ENCODE peak calls at places on chromosomes 2 and 18, in seven cellular contexts. One of them, this sample, is unnamed.

GRCh38 chr2:215712850-215713230 is 277.0 kb upstream of the FN1 start:
- DNase-seq in OCI-LY7: no peak
- DNase-seq in CD4-positive, alpha-beta T cell: no peak
- DNase-seq in progenitor cell of endocrine pancreas: no peak
- DNase-seq in suprapubic skin: no peak
- DNase-seq in A549: no peak
- DNase-seq in brain microvascular endothelial cell: no peak
- DNase-seq in this sample: no peak

GRCh38 chr2:196263181-196263747 is 91.9 kb upstream of the STK17B start:
- DNase-seq in A549: no peak
- DNase-seq in OCI-LY7: peak
- DNase-seq in suprapubic skin: no peak
- DNase-seq in brain microvascular endothelial cell: peak
- DNase-seq in progenitor cell of endocrine pancreas: no peak
- DNase-seq in CD4-positive, alpha-beta T cell: peak
- DNase-seq in this sample: no peak

GRCh38 chr2:57878573-57878910 is 168.1 kb upstream of the VRK2 start:
- DNase-seq in suprapubic skin: no peak
- DNase-seq in brain microvascular endothelial cell: no peak
- DNase-seq in OCI-LY7: no peak
- DNase-seq in progenitor cell of endocrine pancreas: no peak
- DNase-seq in A549: no peak
- DNase-seq in CD4-positive, alpha-beta T cell: no peak
- DNase-seq in this sample: no peak

GRCh38 chr2:231527955-231528635 is 2.1 kb downstream of the NMUR1 start:
- DNase-seq in suprapubic skin: no peak
- DNase-seq in A549: no peak
- DNase-seq in progenitor cell of endocrine pancreas: no peak
- DNase-seq in OCI-LY7: no peak
- DNase-seq in brain microvascular endothelial cell: no peak
- DNase-seq in CD4-positive, alpha-beta T cell: no peak
- DNase-seq in this sample: no peak

GRCh38 chr18:74488354-74488753 is 7.8 kb upstream of the CNDP2 start:
- DNase-seq in progenitor cell of endocrine pancreas: no peak
- DNase-seq in OCI-LY7: no peak
- DNase-seq in CD4-positive, alpha-beta T cell: no peak
- DNase-seq in A549: no peak
- DNase-seq in brain microvascular endothelial cell: no peak
- DNase-seq in suprapubic skin: no peak
- DNase-seq in this sample: no peak

GRCh38 chr2:18637196-18637595 is 47.8 kb upstream of the NT5C1B start:
- DNase-seq in OCI-LY7: no peak
- DNase-seq in CD4-positive, alpha-beta T cell: no peak
- DNase-seq in brain microvascular endothelial cell: no peak
- DNase-seq in A549: no peak
- DNase-seq in progenitor cell of endocrine pancreas: no peak
- DNase-seq in suprapubic skin: no peak
- DNase-seq in this sample: no peak

GRCh38 chr2:239742377-239742776 is 282.8 kb downstream of the NDUFA10 start:
- DNase-seq in CD4-positive, alpha-beta T cell: no peak
- DNase-seq in suprapubic skin: no peak
- DNase-seq in A549: no peak
- DNase-seq in brain microvascular endothelial cell: no peak
- DNase-seq in progenitor cell of endocrine pancreas: no peak
- DNase-seq in OCI-LY7: no peak
- DNase-seq in this sample: no peak

GRCh38 chr2:215624423-215624829 is 188.6 kb upstream of the FN1 start:
- DNase-seq in A549: no peak
- DNase-seq in brain microvascular endothelial cell: peak
- DNase-seq in suprapubic skin: no peak
- DNase-seq in progenitor cell of endocrine pancreas: no peak
- DNase-seq in OCI-LY7: no peak
- DNase-seq in CD4-positive, alpha-beta T cell: no peak
- DNase-seq in this sample: no peak

GRCh38 chr18:8847900-8848299 is 142.5 kb downstream of the MTCL1 start:
- DNase-seq in brain microvascular endothelial cell: no peak
- DNase-seq in suprapubic skin: no peak
- DNase-seq in A549: no peak
- DNase-seq in CD4-positive, alpha-beta T cell: no peak
- DNase-seq in progenitor cell of endocrine pancreas: no peak
- DNase-seq in OCI-LY7: no peak
- DNase-seq in this sample: no peak

GRCh38 chr18:23453657-23454011 is 547 bp downstream of the RIOK3 start:
- DNase-seq in A549: no peak
- DNase-seq in progenitor cell of endocrine pancreas: no peak
- DNase-seq in suprapubic skin: no peak
- DNase-seq in brain microvascular endothelial cell: peak
- DNase-seq in OCI-LY7: peak
- DNase-seq in CD4-positive, alpha-beta T cell: no peak
- DNase-seq in this sample: no peak

GRCh38 chr18:26655010-26655613 is 106.8 kb upstream of the KCTD1 start:
- DNase-seq in progenitor cell of endocrine pancreas: no peak
- DNase-seq in CD4-positive, alpha-beta T cell: no peak
- DNase-seq in suprapubic skin: no peak
- DNase-seq in OCI-LY7: no peak
- DNase-seq in A549: no peak
- DNase-seq in brain microvascular endothelial cell: no peak
- DNase-seq in this sample: no peak

GRCh38 chr2:143824796-143825195 is 695.1 kb downstream of the ZEB2 start:
- DNase-seq in OCI-LY7: no peak
- DNase-seq in brain microvascular endothelial cell: no peak
- DNase-seq in progenitor cell of endocrine pancreas: no peak
- DNase-seq in suprapubic skin: no peak
- DNase-seq in CD4-positive, alpha-beta T cell: no peak
- DNase-seq in A549: no peak
- DNase-seq in this sample: no peak

GRCh38 chr2:240346753-240347372 is 88.6 kb upstream of the GPC1 start:
- DNase-seq in A549: no peak
- DNase-seq in brain microvascular endothelial cell: no peak
- DNase-seq in suprapubic skin: peak
- DNase-seq in progenitor cell of endocrine pancreas: no peak
- DNase-seq in CD4-positive, alpha-beta T cell: no peak
- DNase-seq in OCI-LY7: no peak
- DNase-seq in this sample: no peak

GRCh38 chr18:23494992-23495391 is 8.3 kb upstream of the RMC1 start:
- DNase-seq in suprapubic skin: no peak
- DNase-seq in A549: no peak
- DNase-seq in progenitor cell of endocrine pancreas: no peak
- DNase-seq in brain microvascular endothelial cell: no peak
- DNase-seq in OCI-LY7: no peak
- DNase-seq in CD4-positive, alpha-beta T cell: no peak
- DNase-seq in this sample: no peak

GRCh38 chr2:134764164-134764563 is 45.4 kb upstream of the TMEM163 start:
- DNase-seq in A549: no peak
- DNase-seq in CD4-positive, alpha-beta T cell: no peak
- DNase-seq in OCI-LY7: no peak
- DNase-seq in progenitor cell of endocrine pancreas: no peak
- DNase-seq in brain microvascular endothelial cell: no peak
- DNase-seq in suprapubic skin: no peak
- DNase-seq in this sample: no peak

GRCh38 chr2:32849456-32850194 is 97.1 kb upstream of the LTBP1 start:
- DNase-seq in brain microvascular endothelial cell: no peak
- DNase-seq in suprapubic skin: no peak
- DNase-seq in OCI-LY7: no peak
- DNase-seq in progenitor cell of endocrine pancreas: no peak
- DNase-seq in CD4-positive, alpha-beta T cell: no peak
- DNase-seq in A549: no peak
- DNase-seq in this sample: no peak

GRCh38 chr2:170298115-170298514 is 120.2 kb downstream of the MYO3B start:
- DNase-seq in suprapubic skin: no peak
- DNase-seq in CD4-positive, alpha-beta T cell: no peak
- DNase-seq in OCI-LY7: no peak
- DNase-seq in progenitor cell of endocrine pancreas: no peak
- DNase-seq in A549: no peak
- DNase-seq in brain microvascular endothelial cell: no peak
- DNase-seq in this sample: no peak

GRCh38 chr2:17958486-17959092 is 80.1 kb downstream of the KCNS3 start:
- DNase-seq in A549: no peak
- DNase-seq in OCI-LY7: no peak
- DNase-seq in brain microvascular endothelial cell: no peak
- DNase-seq in progenitor cell of endocrine pancreas: no peak
- DNase-seq in CD4-positive, alpha-beta T cell: no peak
- DNase-seq in suprapubic skin: no peak
- DNase-seq in this sample: no peak

GRCh38 chr2:96868555-96869280 is 1.2 kb downstream of the SEMA4C start:
- DNase-seq in A549: peak
- DNase-seq in CD4-positive, alpha-beta T cell: peak
- DNase-seq in progenitor cell of endocrine pancreas: peak
- DNase-seq in suprapubic skin: peak
- DNase-seq in brain microvascular endothelial cell: peak
- DNase-seq in OCI-LY7: no peak
- DNase-seq in this sample: peak

GRCh38 chr2:201858781-201859180 is 52.4 kb downstream of the CDK15 start:
- DNase-seq in A549: no peak
- DNase-seq in suprapubic skin: no peak
- DNase-seq in OCI-LY7: no peak
- DNase-seq in progenitor cell of endocrine pancreas: peak
- DNase-seq in CD4-positive, alpha-beta T cell: no peak
- DNase-seq in brain microvascular endothelial cell: no peak
- DNase-seq in this sample: no peak

GRCh38 chr2:20991031-20991430 is 52.8 kb downstream of the APOB start:
- DNase-seq in progenitor cell of endocrine pancreas: no peak
- DNase-seq in OCI-LY7: no peak
- DNase-seq in suprapubic skin: no peak
- DNase-seq in CD4-positive, alpha-beta T cell: no peak
- DNase-seq in brain microvascular endothelial cell: no peak
- DNase-seq in A549: no peak
- DNase-seq in this sample: no peak

GRCh38 chr2:63435080-63435479 is 153.2 kb downstream of the WDPCP start:
- DNase-seq in brain microvascular endothelial cell: no peak
- DNase-seq in progenitor cell of endocrine pancreas: no peak
- DNase-seq in suprapubic skin: no peak
- DNase-seq in OCI-LY7: no peak
- DNase-seq in CD4-positive, alpha-beta T cell: no peak
- DNase-seq in A549: no peak
- DNase-seq in this sample: no peak

GRCh38 chr2:236862961-236863728 is 222.5 kb upstream of the COPS8 start:
- DNase-seq in suprapubic skin: no peak
- DNase-seq in progenitor cell of endocrine pancreas: no peak
- DNase-seq in A549: no peak
- DNase-seq in CD4-positive, alpha-beta T cell: no peak
- DNase-seq in brain microvascular endothelial cell: peak
- DNase-seq in OCI-LY7: no peak
- DNase-seq in this sample: peak

GRCh38 chr2:32479224-32479623 is 122.4 kb downstream of the BIRC6 start:
- DNase-seq in CD4-positive, alpha-beta T cell: no peak
- DNase-seq in OCI-LY7: no peak
- DNase-seq in A549: no peak
- DNase-seq in progenitor cell of endocrine pancreas: no peak
- DNase-seq in suprapubic skin: no peak
- DNase-seq in brain microvascular endothelial cell: no peak
- DNase-seq in this sample: no peak

GRCh38 chr2:174617120-174617519 is 19.5 kb upstream of the WIPF1 start:
- DNase-seq in progenitor cell of endocrine pancreas: no peak
- DNase-seq in brain microvascular endothelial cell: no peak
- DNase-seq in CD4-positive, alpha-beta T cell: no peak
- DNase-seq in OCI-LY7: no peak
- DNase-seq in suprapubic skin: no peak
- DNase-seq in A549: no peak
- DNase-seq in this sample: no peak
- TF ChIP-seq CTCF in progenitor cell of endocrine pancreas: no peak
- TF ChIP-seq CTCF in brain microvascular endothelial cell: peak
- TF ChIP-seq CTCF in CD4-positive, alpha-beta T cell: no peak
- TF ChIP-seq CTCF in OCI-LY7: no peak
- TF ChIP-seq CTCF in suprapubic skin: no peak
- TF ChIP-seq CTCF in A549: no peak
- TF ChIP-seq CTCF in this sample: no peak

GRCh38 chr2:101125374-101125773 is 25.8 kb downstream of the TBC1D8 start:
- DNase-seq in A549: no peak
- DNase-seq in brain microvascular endothelial cell: no peak
- DNase-seq in CD4-positive, alpha-beta T cell: no peak
- DNase-seq in OCI-LY7: no peak
- DNase-seq in progenitor cell of endocrine pancreas: no peak
- DNase-seq in suprapubic skin: no peak
- DNase-seq in this sample: no peak
- TF ChIP-seq CTCF in A549: no peak
- TF ChIP-seq CTCF in brain microvascular endothelial cell: no peak
- TF ChIP-seq CTCF in CD4-positive, alpha-beta T cell: no peak
- TF ChIP-seq CTCF in OCI-LY7: no peak
- TF ChIP-seq CTCF in progenitor cell of endocrine pancreas: no peak
- TF ChIP-seq CTCF in suprapubic skin: no peak
- TF ChIP-seq CTCF in this sample: no peak

GRCh38 chr2:172613610-172614231 is 57.8 kb downstream of the PDK1 start:
- DNase-seq in OCI-LY7: no peak
- DNase-seq in progenitor cell of endocrine pancreas: no peak
- DNase-seq in A549: no peak
- DNase-seq in suprapubic skin: no peak
- DNase-seq in CD4-positive, alpha-beta T cell: no peak
- DNase-seq in brain microvascular endothelial cell: no peak
- DNase-seq in this sample: no peak
- TF ChIP-seq CTCF in OCI-LY7: no peak
- TF ChIP-seq CTCF in progenitor cell of endocrine pancreas: no peak
- TF ChIP-seq CTCF in A549: peak
- TF ChIP-seq CTCF in suprapubic skin: no peak
- TF ChIP-seq CTCF in CD4-positive, alpha-beta T cell: no peak
- TF ChIP-seq CTCF in brain microvascular endothelial cell: peak
- TF ChIP-seq CTCF in this sample: no peak

GRCh38 chr2:69306612-69306896 is 80.5 kb downstream of the GFPT1 start:
- DNase-seq in A549: no peak
- DNase-seq in progenitor cell of endocrine pancreas: no peak
- DNase-seq in OCI-LY7: no peak
- DNase-seq in CD4-positive, alpha-beta T cell: no peak
- DNase-seq in suprapubic skin: no peak
- DNase-seq in brain microvascular endothelial cell: no peak
- DNase-seq in this sample: no peak

GRCh38 chr2:69306897-69307695 is 79.9 kb downstream of the GFPT1 start:
- DNase-seq in CD4-positive, alpha-beta T cell: peak
- DNase-seq in OCI-LY7: peak
- DNase-seq in suprapubic skin: peak
- DNase-seq in A549: peak
- DNase-seq in brain microvascular endothelial cell: peak
- DNase-seq in progenitor cell of endocrine pancreas: peak
- DNase-seq in this sample: peak

GRCh38 chr2:69305712-69306611 is 81.1 kb downstream of the GFPT1 start:
- DNase-seq in brain microvascular endothelial cell: no peak
- DNase-seq in progenitor cell of endocrine pancreas: no peak
- DNase-seq in A549: no peak
- DNase-seq in CD4-positive, alpha-beta T cell: no peak
- DNase-seq in OCI-LY7: no peak
- DNase-seq in suprapubic skin: no peak
- DNase-seq in this sample: no peak

GRCh38 chr2:69308338-69308737 is 78.7 kb downstream of the GFPT1 start:
- DNase-seq in A549: no peak
- DNase-seq in progenitor cell of endocrine pancreas: no peak
- DNase-seq in CD4-positive, alpha-beta T cell: no peak
- DNase-seq in brain microvascular endothelial cell: no peak
- DNase-seq in OCI-LY7: no peak
- DNase-seq in suprapubic skin: no peak
- DNase-seq in this sample: no peak

GRCh38 chr2:69307696-69308064 is 79.3 kb downstream of the GFPT1 start:
- DNase-seq in A549: no peak
- DNase-seq in CD4-positive, alpha-beta T cell: no peak
- DNase-seq in suprapubic skin: no peak
- DNase-seq in progenitor cell of endocrine pancreas: no peak
- DNase-seq in brain microvascular endothelial cell: no peak
- DNase-seq in OCI-LY7: no peak
- DNase-seq in this sample: no peak
- TF ChIP-seq CTCF in A549: no peak
- TF ChIP-seq CTCF in CD4-positive, alpha-beta T cell: no peak
- TF ChIP-seq CTCF in suprapubic skin: no peak
- TF ChIP-seq CTCF in progenitor cell of endocrine pancreas: no peak
- TF ChIP-seq CTCF in brain microvascular endothelial cell: no peak
- TF ChIP-seq CTCF in OCI-LY7: no peak
- TF ChIP-seq CTCF in this sample: no peak

GRCh38 chr18:25561923-25562322 is 210.0 kb upstream of the ZNF521 start:
- DNase-seq in brain microvascular endothelial cell: peak
- DNase-seq in progenitor cell of endocrine pancreas: no peak
- DNase-seq in CD4-positive, alpha-beta T cell: no peak
- DNase-seq in suprapubic skin: no peak
- DNase-seq in A549: peak
- DNase-seq in OCI-LY7: peak
- DNase-seq in this sample: no peak
- TF ChIP-seq CTCF in brain microvascular endothelial cell: peak
- TF ChIP-seq CTCF in progenitor cell of endocrine pancreas: peak
- TF ChIP-seq CTCF in CD4-positive, alpha-beta T cell: no peak
- TF ChIP-seq CTCF in suprapubic skin: no peak
- TF ChIP-seq CTCF in A549: no peak
- TF ChIP-seq CTCF in OCI-LY7: peak
- TF ChIP-seq CTCF in this sample: peak